ENCODE peak calls at places on chromosomes 16 and 17, in six cellular contexts. H is CD4-positive, alpha-beta memory T cell; T is SK-N-SH; Y is psoas muscle; D is neuronal stem cell; F is kidney. L is an unnamed sample. For H3K4me1, the result is how much of the 10 kb centered on the place peaks cover.

GRCh38 chr16:5918553-5919127 is 821.0 kb upstream of the EEF2KMT start:
- DNase-seq in H (no peak), T (no peak), Y (no peak), D (no peak), F (no peak), L (no peak)

GRCh38 chr17:38588775-38589174 is 17.0 kb downstream of the SRCIN1 start:
- DNase-seq in H (no peak), T (no peak), Y (no peak), D (no peak), F (peak), L (no peak)

GRCh38 chr17:20961551-20961950 is 81.3 kb downstream of the USP22 start:
- DNase-seq in H (no peak), T (no peak), Y (no peak), D (no peak), F (no peak), L (no peak)

GRCh38 chr16:3945751-3946603 is 65.5 kb upstream of the CREBBP start:
- DNase-seq in H (no peak), T (no peak), Y (no peak), D (no peak), F (peak), L (no peak)

GRCh38 chr17:38898291-38898679 is 27.1 kb upstream of the LASP1NB start:
- DNase-seq in H (peak), T (no peak), Y (no peak), D (no peak), F (no peak), L (no peak)

GRCh38 chr16:82629441-82630027 is 2.8 kb downstream of the CDH13 start:
- DNase-seq in H (no peak), T (no peak), Y (no peak), D (no peak), F (no peak), L (no peak)

GRCh38 chr16:84654238-84654637 is 5.9 kb downstream of the KLHL36 start:
- DNase-seq in H (no peak), T (no peak), Y (no peak), D (no peak), F (no peak), L (no peak)

GRCh38 chr16:8867483-8868271 is 1.1 kb downstream of the CARHSP1 start:
- DNase-seq in H (peak), T (peak), Y (peak), D (peak), F (no peak), L (no peak)

GRCh38 chr17:44062871-44063270 is 3.6 kb downstream of the LSM12 start:
- DNase-seq in H (no peak), T (no peak), Y (no peak), D (no peak), F (no peak), L (no peak)

GRCh38 chr17:44345497-44346026 is 460 bp downstream of the GRN start:
- DNase-seq in H (peak), T (peak), Y (no peak), D (peak), F (peak), L (peak)

GRCh38 chr17:28643979-28644781 is 778 bp downstream of the BLTP2 start:
- DNase-seq in H (peak), T (peak), Y (peak), D (peak), F (no peak), L (peak)

GRCh38 chr17:51617876-51618455 is 357.6 kb downstream of the UTP18 start:
- DNase-seq in H (no peak), T (no peak), Y (no peak), D (no peak), F (no peak), L (no peak)

GRCh38 chr17:30477758-30478115 is 529 bp downstream of the GOSR1 start:
- DNase-seq in H (peak), T (no peak), Y (no peak), D (no peak), F (no peak), L (peak)

GRCh38 chr17:66477615-66478283 is 175.3 kb downstream of the PRKCA start:
- DNase-seq in H (no peak), T (no peak), Y (no peak), D (no peak), F (no peak), L (no peak)

GRCh38 chr17:7355053-7355452 is at the start of gene TMEM95:
- DNase-seq in H (no peak), T (no peak), Y (peak), D (no peak), F (peak), L (no peak)

GRCh38 chr16:8678068-8678927 is 3.9 kb downstream of the ABAT start:
- DNase-seq in H (no peak), T (no peak), Y (no peak), D (no peak), F (no peak), L (no peak)

GRCh38 chr17:50634123-50634914 is at the start of gene ABCC3:
- DNase-seq in H (no peak), T (peak), Y (peak), D (no peak), F (peak), L (no peak)

GRCh38 chr17:40978752-40979151 is 5.4 kb downstream of the KRT40 start:
- DNase-seq in H (no peak), T (no peak), Y (no peak), D (no peak), F (no peak), L (no peak)

GRCh38 chr16:11781773-11782172 is 15.3 kb downstream of the ZC3H7A start:
- DNase-seq in H (no peak), T (peak), Y (no peak), D (no peak), F (no peak), L (no peak)

GRCh38 chr17:63419949-63420867 is 25.9 kb downstream of the CYB561 start:
- DNase-seq in H (peak), T (no peak), Y (no peak), D (no peak), F (peak), L (no peak)

GRCh38 chr16:75110637-75111513 is 5.7 kb downstream of the LDHD start:
- DNase-seq in H (peak), T (peak), Y (peak), D (peak), F (peak), L (peak)

GRCh38 chr16:75456971-75457370 is 7.5 kb downstream of the TMEM170A start:
- DNase-seq in H (no peak), T (no peak), Y (no peak), D (no peak), F (no peak), L (no peak)

GRCh38 chr17:16215965-16216316 is 607 bp upstream of the NCOR1 start:
- DNase-seq in H (peak), T (no peak), Y (no peak), D (no peak), F (no peak), L (peak)

GRCh38 chr16:4064950-4065352 is 51.3 kb downstream of the ADCY9 start:
- DNase-seq in H (peak), T (no peak), Y (no peak), D (no peak), F (no peak), L (no peak)

GRCh38 chr16:30997887-30998711 is 12.3 kb downstream of the STX1B start:
- DNase-seq in H (no peak), T (no peak), Y (no peak), D (no peak), F (no peak), L (no peak)

GRCh38 chr17:47470836-47471235 is 60.1 kb upstream of the NPEPPS start:
- DNase-seq in H (no peak), T (no peak), Y (no peak), D (no peak), F (no peak), L (no peak)

GRCh38 chr17:43634681-43635125 is 27.0 kb downstream of the MEOX1 start:
- DNase-seq in H (no peak), T (no peak), Y (no peak), D (no peak), F (no peak), L (no peak)

GRCh38 chr17:69878661-69879060 is 196.4 kb upstream of the KCNJ16 start:
- DNase-seq in H (no peak), T (no peak), Y (no peak), D (no peak), F (no peak), L (no peak)

GRCh38 chr17:71757156-71757555 is 363.7 kb upstream of the SOX9 start:
- DNase-seq in H (no peak), T (peak), Y (no peak), D (no peak), F (no peak), L (no peak)

GRCh38 chr17:8103549-8103948 is 14.8 kb downstream of the ALOXE3 start:
- DNase-seq in H (no peak), T (no peak), Y (no peak), D (no peak), F (no peak), L (no peak)

GRCh38 chr17:48483471-48484131 is 47.2 kb downstream of the HOXB1 start:
- DNase-seq in H (no peak), T (no peak), Y (no peak), D (no peak), F (peak), L (no peak)

GRCh38 chr16:89048087-89048729 is 45.4 kb upstream of the ACSF3 start:
- DNase-seq in H (no peak), T (no peak), Y (peak), D (no peak), F (peak), L (no peak)

GRCh38 chr17:75683467-75684041 is 16.4 kb downstream of the SAP30BP start:
- DNase-seq in H (no peak), T (no peak), Y (no peak), D (no peak), F (no peak), L (no peak)

GRCh38 chr17:38601539-38602351 is 4.0 kb downstream of the SRCIN1 start:
- DNase-seq in H (no peak), T (peak), Y (no peak), D (no peak), F (peak), L (no peak)

GRCh38 chr17:37831492-37831891 is 86.6 kb upstream of the HNF1B start:
- DNase-seq in H (no peak), T (no peak), Y (no peak), D (no peak), F (no peak), L (no peak)

GRCh38 chr16:50498756-50499155 is 49.4 kb upstream of the NKD1 start:
- DNase-seq in H (no peak), T (no peak), Y (no peak), D (no peak), F (no peak), L (no peak)

GRCh38 chr16:17013067-17013466 is 457.7 kb downstream of the XYLT1 start:
- DNase-seq in H (no peak), T (no peak), Y (no peak), D (no peak), F (no peak), L (no peak)

GRCh38 chr17:79074650-79075432 is at the start of gene ENGASE:
- DNase-seq in H (peak), T (peak), Y (peak), D (peak), F (peak), L (peak)
- H3K27ac ChIP-seq in H (peak), T (no peak), Y (peak), D (no peak), F (no peak), L (peak)

GRCh38 chr17:82439829-82440365 is 10.7 kb downstream of the CYBC1 start:
- DNase-seq in H (no peak), T (peak), Y (no peak), D (no peak), F (no peak), L (no peak)

GRCh38 chr17:82439194-82439828 is 11.2 kb downstream of the CYBC1 start:
- DNase-seq in H (no peak), T (peak), Y (no peak), D (no peak), F (no peak), L (no peak)

GRCh38 chr17:82436601-82437324 is 13.8 kb downstream of the CYBC1 start:
- DNase-seq in H (no peak), T (peak), Y (no peak), D (no peak), F (no peak), L (no peak)

GRCh38 chr17:82437325-82437668 is 13.3 kb downstream of the CYBC1 start:
- DNase-seq in H (no peak), T (peak), Y (no peak), D (no peak), F (no peak), L (no peak)

GRCh38 chr17:82438401-82439193 is 12.0 kb downstream of the CYBC1 start:
- DNase-seq in H (no peak), T (no peak), Y (no peak), D (no peak), F (no peak), L (no peak)
- H3K4me1 ChIP-seq in H (under half), T (under half), Y (under half), D (under half), F (under half), L (under half)

GRCh38 chr16:69482410-69482951 is 58.1 kb downstream of the CYB5B start:
- DNase-seq in H (no peak), T (no peak), Y (peak), D (no peak), F (peak), L (no peak)
- H3K27ac ChIP-seq in H (no peak), T (peak), Y (peak), D (no peak), F (peak), L (no peak)

DNA sequence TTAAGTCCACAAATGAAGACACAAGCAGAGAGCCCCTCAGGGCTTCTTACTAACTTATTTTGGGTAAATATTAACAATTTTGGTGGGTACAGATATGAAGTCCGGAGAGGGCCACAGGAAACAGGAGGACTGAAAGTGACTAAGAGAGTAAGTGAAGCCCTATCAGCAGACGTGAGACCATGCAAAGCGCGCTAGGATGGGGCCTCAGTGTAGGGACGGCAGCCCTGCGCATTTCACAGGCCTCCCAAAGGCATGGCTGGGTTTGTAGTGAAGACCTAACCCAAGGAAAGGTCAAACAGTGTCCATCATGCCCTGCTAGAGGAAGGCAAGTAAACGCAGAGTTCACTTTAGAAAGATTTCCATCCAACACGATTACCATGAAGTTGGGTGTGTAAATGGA is 60.0 kb upstream of the SREBF1 start:
- DNase-seq in H (no peak), T (no peak), Y (no peak), D (no peak), F (peak), L (no peak)
- H3K4me1 ChIP-seq in H (under half), T (under half), Y (under half), D (under half), F (under half), L (under half)

GRCh38 chr16:79436885-79437284 is 163.7 kb downstream of the MAF start:
- DNase-seq in H (no peak), T (no peak), Y (no peak), D (no peak), F (no peak), L (no peak)

GRCh38 chr16:79444522-79445040 is 156.0 kb downstream of the MAF start:
- DNase-seq in H (no peak), T (no peak), Y (no peak), D (no peak), F (no peak), L (no peak)

GRCh38 chr16:79437764-79438728 is 162.5 kb downstream of the MAF start:
- DNase-seq in H (no peak), T (peak), Y (peak), D (peak), F (no peak), L (no peak)

GRCh38 chr16:79434771-79435170 is 165.8 kb downstream of the MAF start:
- DNase-seq in H (no peak), T (no peak), Y (no peak), D (no peak), F (no peak), L (no peak)

GRCh38 chr16:79439866-79440265 is 160.7 kb downstream of the MAF start:
- DNase-seq in H (no peak), T (no peak), Y (no peak), D (no peak), F (no peak), L (no peak)
- H3K27ac ChIP-seq in H (no peak), T (no peak), Y (no peak), D (no peak), F (no peak), L (no peak)

GRCh38 chr16:2036200-2036966 is 9.7 kb downstream of the NHERF2 start:
- DNase-seq in H (no peak), T (no peak), Y (no peak), D (no peak), F (peak), L (no peak)
- H3K4me1 ChIP-seq in H (under half), T (under half), Y (under half), D (under half), F (half or more), L (under half)

DNA sequence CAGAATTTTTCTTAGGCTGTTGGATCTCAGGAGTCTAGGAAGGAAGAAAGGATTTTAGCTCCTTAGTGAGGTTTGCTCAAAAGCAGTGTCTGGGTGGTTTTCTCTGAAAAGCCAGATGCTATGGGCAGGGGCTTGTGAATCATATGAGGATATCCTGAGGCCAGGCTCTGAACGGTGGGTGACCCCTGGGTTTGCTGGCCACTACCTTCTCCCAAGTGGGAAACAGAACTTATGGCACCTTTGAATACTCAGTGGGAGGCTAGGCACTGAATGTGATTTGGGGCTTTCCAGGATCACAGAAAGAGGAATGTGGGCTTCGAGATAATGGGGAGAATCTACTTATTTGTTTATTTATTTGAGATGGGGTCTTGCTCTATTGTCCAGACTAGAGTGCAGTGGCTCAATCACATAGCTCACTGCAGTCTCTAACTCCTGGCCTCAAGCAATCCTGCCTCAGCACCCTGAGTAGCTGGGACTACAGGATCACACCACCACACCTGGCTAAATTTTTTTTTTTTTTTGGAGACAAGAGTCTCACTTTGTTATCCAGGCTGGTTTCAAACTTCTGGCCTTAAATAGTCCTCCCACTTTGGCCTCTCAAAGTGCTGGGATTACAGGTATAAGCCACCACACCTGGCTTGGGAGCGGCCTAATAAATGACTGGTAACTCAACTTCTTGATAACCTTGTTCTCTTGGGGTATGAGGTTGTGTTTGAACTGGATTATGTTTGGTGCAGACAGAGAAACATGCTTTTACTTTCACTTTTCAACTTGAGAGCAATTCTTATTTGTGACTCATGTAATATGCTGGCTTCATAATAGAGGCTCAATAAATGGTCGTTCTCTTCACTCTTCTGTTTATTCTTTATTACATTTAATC is 129.4 kb upstream of the HS3ST2 start:
- DNase-seq in H (no peak), T (no peak), Y (no peak), D (no peak), F (no peak), L (no peak)
- H3K27ac ChIP-seq in H (no peak), T (no peak), Y (no peak), D (no peak), F (peak), L (no peak)